ENCODE peak calls at places on chromosome 18, in six cellular contexts. N, R, S, C, F and Y are unnamed samples.

GRCh38 chr18:79384151-79384807 is 11.5 kb upstream of the NFATC1 start:
- DNase-seq in N (no peak), R (no peak), S (no peak), C (no peak), F (peak; percentile 39), Y (no peak)

GRCh38 chr18:10025756-10026290 is 112.0 kb downstream of the VAPA start:
- DNase-seq in N (no peak), R (no peak), S (no peak), C (no peak), F (no peak), Y (no peak)

GRCh38 chr18:67135981-67136380 is 380.5 kb downstream of the DSEL start:
- DNase-seq in N (no peak), R (no peak), S (no peak), C (no peak), F (no peak), Y (no peak)

GRCh38 chr18:31954349-31954748 is 11.4 kb upstream of the TRAPPC8 start:
- DNase-seq in N (no peak), R (no peak), S (no peak), C (no peak), F (no peak), Y (no peak)

GRCh38 chr18:55401275-55401620 is 186.7 kb downstream of the TCF4 start:
- DNase-seq in N (no peak), R (no peak), S (no peak), C (no peak), F (no peak), Y (no peak)

GRCh38 chr18:21194871-21195771 is 46.9 kb upstream of the GREB1L start:
- DNase-seq in N (peak; percentile 15), R (no peak), S (no peak), C (no peak), F (peak; percentile 29), Y (peak; percentile 9)

GRCh38 chr18:10798727-10799435 is 273.1 kb downstream of the NAPG start:
- DNase-seq in N (peak; percentile 17), R (no peak), S (no peak), C (no peak), F (no peak), Y (no peak)

GRCh38 chr18:59388180-59388579 is 29.1 kb upstream of the LMAN1 start:
- DNase-seq in N (no peak), R (no peak), S (no peak), C (no peak), F (no peak), Y (no peak)

GRCh38 chr18:70288171-70288850 is 534 bp upstream of the SOCS6 start:
- DNase-seq in N (no peak), R (no peak), S (no peak), C (peak; percentile 42), F (no peak), Y (peak; percentile 26)

GRCh38 chr18:75211721-75212625 is 1.4 kb downstream of the TSHZ1 start:
- DNase-seq in N (peak; percentile 45), R (no peak), S (no peak), C (no peak), F (peak; percentile 72), Y (no peak)

GRCh38 chr18:56711706-56712445 is 60.7 kb downstream of the WDR7 start:
- DNase-seq in N (no peak), R (no peak), S (no peak), C (no peak), F (no peak), Y (no peak)

GRCh38 chr18:4333043-4333442 is 122.1 kb downstream of the DLGAP1 start:
- DNase-seq in N (no peak), R (no peak), S (no peak), C (no peak), F (no peak), Y (no peak)

GRCh38 chr18:7514796-7515440 is 52.2 kb upstream of the PTPRM start:
- DNase-seq in N (no peak), R (no peak), S (no peak), C (no peak), F (no peak), Y (no peak)

GRCh38 chr18:36897253-36897652 is 68.3 kb downstream of the KIAA1328 start:
- DNase-seq in N (no peak), R (no peak), S (no peak), C (no peak), F (no peak), Y (no peak)

GRCh38 chr18:61549411-61549810 is 216.2 kb downstream of the CDH20 start:
- DNase-seq in N (no peak), R (no peak), S (no peak), C (no peak), F (no peak), Y (no peak)

GRCh38 chr18:7926526-7926925 is 359.4 kb downstream of the PTPRM start:
- DNase-seq in N (no peak), R (no peak), S (no peak), C (no peak), F (peak; percentile 17), Y (no peak)

GRCh38 chr18:58242435-58242834 is 198.4 kb downstream of the NEDD4L start:
- DNase-seq in N (no peak), R (no peak), S (no peak), C (no peak), F (no peak), Y (no peak)

GRCh38 chr18:77702686-77703085 is 453.0 kb downstream of the GALR1 start:
- DNase-seq in N (no peak), R (no peak), S (no peak), C (no peak), F (peak; percentile 3), Y (no peak)

GRCh38 chr18:77701977-77702376 is 452.3 kb downstream of the GALR1 start:
- DNase-seq in N (no peak), R (no peak), S (no peak), C (no peak), F (no peak), Y (no peak)

GRCh38 chr18:77705301-77705700 is 455.7 kb downstream of the GALR1 start:
- DNase-seq in N (no peak), R (no peak), S (no peak), C (no peak), F (no peak), Y (no peak)

DNA sequence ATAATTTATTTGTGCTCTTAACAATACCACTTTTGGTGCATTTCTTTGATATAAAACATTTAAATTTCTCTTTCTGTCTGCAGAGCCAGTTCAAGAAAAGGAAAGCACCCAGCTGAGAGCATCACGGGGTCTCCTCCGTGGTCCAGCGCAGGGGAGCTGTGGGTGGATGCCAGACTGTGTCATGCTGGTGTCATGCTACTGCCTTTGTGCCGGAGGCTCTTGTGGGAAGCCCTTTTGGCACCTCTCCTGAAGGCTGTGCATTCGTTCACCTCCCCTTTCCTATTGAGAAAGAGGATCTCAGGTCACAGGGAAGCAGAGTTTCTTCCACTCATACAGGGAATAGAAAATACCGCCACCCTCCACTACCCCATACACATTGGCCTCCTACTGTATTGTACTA is 450.4 kb downstream of the GALR1 start:
- DNase-seq in N (no peak), R (no peak), S (no peak), C (no peak), F (no peak), Y (no peak)
- TF ChIP-seq TAF1 in N (no peak), R (no peak), S (no peak), C (no peak), F (no peak), Y (no peak)

DNA sequence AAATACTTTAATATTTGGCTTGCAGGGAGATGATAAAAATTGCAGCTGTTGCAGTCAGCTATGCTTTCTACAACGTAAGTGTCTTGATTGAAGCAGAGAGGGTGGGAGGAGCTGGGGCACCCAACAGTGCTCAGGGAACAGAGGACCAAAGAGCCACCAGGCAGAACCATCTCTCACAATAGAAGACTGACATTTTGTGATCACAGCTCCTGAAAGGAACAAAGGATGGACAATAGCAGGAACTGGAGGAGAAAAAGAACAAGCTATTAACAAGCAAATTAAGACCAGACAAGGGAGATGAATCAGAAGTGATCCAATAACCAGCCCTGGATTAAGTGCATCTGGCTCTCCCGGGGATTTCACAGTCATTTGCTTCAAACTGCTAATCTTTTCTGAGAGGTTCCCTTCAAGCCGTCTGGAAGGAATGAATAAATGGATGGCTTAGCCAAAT is 65.7 kb upstream of the SMAD2 start:
- DNase-seq in N (no peak), R (no peak), S (no peak), C (no peak), F (peak; percentile 46), Y (no peak)
- TF ChIP-seq TAF1 in N (no peak), R (no peak), S (no peak), C (no peak), F (no peak), Y (no peak)

GRCh38 chr18:13301691-13302469 is 83.3 kb downstream of the LDLRAD4 start:
- DNase-seq in N (no peak), R (no peak), S (no peak), C (no peak), F (no peak), Y (no peak)

GRCh38 chr18:13303761-13304364 is 85.3 kb downstream of the LDLRAD4 start:
- DNase-seq in N (no peak), R (no peak), S (no peak), C (no peak), F (no peak), Y (no peak)

GRCh38 chr18:13308369-13308768 is 89.8 kb downstream of the LDLRAD4 start:
- DNase-seq in N (no peak), R (no peak), S (no peak), C (no peak), F (no peak), Y (no peak)

GRCh38 chr18:13302611-13303267 is 84.2 kb downstream of the LDLRAD4 start:
- DNase-seq in N (no peak), R (no peak), S (no peak), C (no peak), F (no peak), Y (no peak)

GRCh38 chr18:13305326-13305725 is 86.8 kb downstream of the LDLRAD4 start:
- DNase-seq in N (no peak), R (no peak), S (no peak), C (no peak), F (no peak), Y (no peak)
- TF ChIP-seq TAF1 in N (no peak), R (no peak), S (no peak), C (no peak), F (no peak), Y (no peak)

DNA sequence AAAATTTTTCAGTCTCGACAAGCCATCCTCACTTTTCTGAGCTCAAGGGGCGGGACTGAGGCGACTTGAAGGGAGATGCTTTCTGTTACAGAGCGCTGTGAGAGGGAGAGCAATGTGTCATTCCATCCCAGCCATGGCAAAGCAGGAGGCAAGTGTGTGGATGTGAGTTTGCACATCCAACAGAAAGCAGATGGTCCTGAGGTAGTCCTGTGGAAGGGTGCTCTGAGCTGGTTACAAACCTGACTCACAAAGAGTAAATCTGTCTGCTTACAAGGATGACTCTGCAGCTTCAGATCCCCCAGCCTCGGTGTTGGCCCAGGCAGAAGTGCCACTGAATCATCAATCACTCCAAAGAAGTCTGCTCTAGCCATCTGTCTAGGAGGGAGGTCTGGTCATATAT is 482.0 kb upstream of the DCC start:
- DNase-seq in N (no peak), R (no peak), S (no peak), C (no peak), F (no peak), Y (no peak)
- TF ChIP-seq TAF1 in N (no peak), R (no peak), S (no peak), C (no peak), F (no peak), Y (no peak)

GRCh38 chr18:45517181-45517741 is 98.0 kb upstream of the SLC14A2 start:
- DNase-seq in N (no peak), R (no peak), S (no peak), C (no peak), F (no peak), Y (no peak)
- TF ChIP-seq TAF1 in N (no peak), R (no peak), S (no peak), C (no peak), F (no peak), Y (no peak)

GRCh38 chr18:44537521-44537920 is 143.2 kb upstream of the SETBP1 start:
- DNase-seq in N (no peak), R (peak; percentile 31), S (no peak), C (no peak), F (peak; percentile 1), Y (no peak)
- TF ChIP-seq TAF1 in N (no peak), R (no peak), S (no peak), C (no peak), F (no peak), Y (no peak)